ENCODE peak calls at places on chromosomes 12 and 14, in four cellular contexts. R is HL-60, L is K562, B is GM12878. S is an unnamed sample.

GRCh38 chr14:88882236-88882635 is 57.8 kb downstream of the TTC8 start:
- DNase-seq in B (no peak), L (no peak), R (no peak), S (no peak)

GRCh38 chr12:124484526-124484953 is 82.9 kb downstream of the NCOR2 start:
- DNase-seq in R (peak; percentile 25), L (peak; percentile 49), B (no peak), S (no peak)

GRCh38 chr14:75542585-75543091 is 20.4 kb downstream of the BATF start:
- DNase-seq in B (no peak), L (peak; percentile 28), R (peak; percentile 81), S (peak; percentile 44)

GRCh38 chr12:51333536-51333935 is 9.6 kb upstream of the BIN2 start:
- DNase-seq in B (no peak), L (no peak), R (no peak), S (no peak)

GRCh38 chr12:2454778-2455177 is 340.0 kb upstream of the FKBP4 start:
- DNase-seq in L (no peak), B (no peak), R (peak; percentile 47), S (no peak)

GRCh38 chr12:41184864-41185263 is 3.3 kb upstream of the PDZRN4 start:
- DNase-seq in B (no peak), R (no peak), L (no peak), S (no peak)

GRCh38 chr12:34290191-34290995 is 268.1 kb downstream of the ALG10 start:
- DNase-seq in B (no peak), L (no peak), R (no peak), S (no peak)

GRCh38 chr12:119204137-119204536 is 25.4 kb downstream of the HSPB8 start:
- DNase-seq in B (no peak), L (no peak), R (no peak), S (no peak)

GRCh38 chr14:90455100-90455571 is 58.3 kb downstream of the CALM1 start:
- DNase-seq in R (no peak), B (no peak), L (no peak), S (no peak)

DNA sequence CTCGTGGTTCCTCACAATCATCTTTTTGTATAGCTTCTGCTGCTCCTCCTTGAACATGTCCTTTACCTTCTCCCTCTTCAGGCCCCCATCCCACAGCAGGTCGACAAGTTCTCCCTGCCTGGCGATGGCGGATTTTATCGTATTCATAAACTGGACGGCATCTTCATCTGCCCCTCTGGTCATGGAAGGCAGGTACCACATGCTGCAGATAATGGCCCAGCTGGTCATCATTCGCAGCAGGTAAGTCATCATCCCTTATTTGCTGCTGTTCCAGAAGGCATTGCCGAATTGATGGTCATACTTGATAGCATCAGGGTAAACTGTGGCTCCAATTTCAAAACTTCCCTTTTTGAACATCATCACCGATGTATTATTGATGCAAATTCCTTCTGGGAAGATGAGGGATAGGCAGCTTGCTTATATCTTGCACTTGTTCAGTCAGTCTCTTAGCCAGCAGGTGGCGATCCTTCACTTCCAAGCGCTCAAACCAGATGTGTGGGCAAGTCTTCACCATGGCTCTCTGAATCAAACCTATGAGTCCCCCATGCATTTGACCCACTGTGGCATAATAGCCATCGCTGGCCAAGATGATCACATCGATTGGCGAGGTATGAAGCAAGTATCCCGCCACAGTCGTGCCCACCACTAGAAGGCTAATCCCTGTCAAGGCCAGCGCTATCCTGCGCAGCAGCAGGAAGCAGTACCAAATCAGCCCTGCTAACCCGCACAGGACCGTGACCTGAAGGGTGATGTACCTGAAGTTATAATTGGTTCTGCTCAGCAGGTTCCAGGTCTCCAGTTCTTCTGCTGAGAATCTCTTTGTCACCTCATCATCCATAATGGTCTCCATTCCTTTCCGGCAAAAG is 381.5 kb upstream of the STXBP6 start:
- DNase-seq in B (no peak), R (peak; percentile 26), L (no peak), S (peak; percentile 8)
- TF ChIP-seq SPI1 in B (no peak), R (no peak), L (no peak), S (no peak)

DNA sequence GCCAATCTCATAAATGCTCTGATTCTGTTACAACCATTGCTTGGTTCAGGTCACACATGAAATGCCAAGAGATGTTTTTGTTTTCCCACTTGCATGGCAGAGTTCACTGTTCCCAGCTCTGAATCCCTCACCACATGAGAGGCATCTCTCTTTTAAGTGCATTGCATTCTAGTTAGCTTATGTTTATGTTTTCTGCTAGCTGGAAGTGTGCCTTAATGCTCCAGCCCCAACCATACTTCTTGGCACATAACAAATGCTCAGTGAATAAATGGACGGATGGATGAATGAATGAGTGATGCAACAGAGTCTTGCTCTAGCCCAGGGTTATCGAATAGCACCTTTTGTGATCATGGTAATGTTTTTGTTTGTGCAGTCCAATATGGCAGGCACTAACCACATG is 197.3 kb downstream of the PPM1H start:
- DNase-seq in B (no peak), L (no peak), R (no peak), S (no peak)
- TF ChIP-seq SPI1 in B (no peak), L (no peak), R (no peak), S (no peak)

GRCh38 chr14:93977790-93978581 is 1.6 kb upstream of the ASB2 start:
- DNase-seq in L (no peak), R (peak; percentile 89), B (peak; percentile 74), S (no peak)
- TF ChIP-seq SPI1 in L (no peak), R (peak; percentile 23), B (peak; percentile 49), S (peak; percentile 30)

DNA sequence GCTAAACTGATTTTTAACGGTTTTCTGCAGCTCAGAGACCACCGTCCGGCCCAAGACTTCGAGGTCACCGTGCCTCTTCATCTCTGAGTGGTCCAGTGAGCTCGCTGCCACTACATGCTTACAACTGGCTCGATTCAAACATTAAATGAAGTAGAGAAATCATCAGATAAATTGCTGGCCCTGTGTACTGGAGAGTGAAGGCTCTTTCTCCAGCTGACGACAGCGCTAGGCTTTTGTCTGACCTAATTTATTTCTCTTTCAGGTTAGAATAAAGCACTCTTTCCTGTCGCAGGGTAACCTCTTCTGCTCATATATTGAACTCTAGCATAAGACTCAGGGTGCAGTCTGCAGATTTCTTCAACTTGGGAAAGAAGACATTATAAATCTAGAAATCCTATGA is 6.4 kb downstream of the BCL11B start:
- DNase-seq in B (no peak), R (no peak), L (no peak), S (no peak)
- TF ChIP-seq SPI1 in B (no peak), R (no peak), L (no peak), S (no peak)

GRCh38 chr14:101022916-101023435 is 119.5 kb upstream of the RTL1 start:
- DNase-seq in B (no peak), R (no peak), L (no peak), S (no peak)
- TF ChIP-seq SPI1 in B (no peak), R (no peak), L (no peak), S (no peak)

S was measured in GM12891.